ENCODE peak calls at places on chromosomes 13 and 19, in four cellular contexts. H, R, F and C are unnamed samples.

GRCh38 chr13:60226507-60226906 is 62.8 kb upstream of the DIAPH3 start:
- DNase-seq in R (no peak), F (no peak), H (no peak), C (no peak)

GRCh38 chr13:50692396-50692915 is 151.0 kb downstream of the DLEU7 start:
- DNase-seq in F (no peak), R (no peak), H (no peak), C (no peak)

GRCh38 chr13:113421673-113422270 is 31.5 kb downstream of the ADPRHL1 start:
- DNase-seq in R (no peak), H (no peak), F (no peak), C (no peak)

GRCh38 chr19:8335343-8336071 is 7.6 kb downstream of the KANK3 start:
- DNase-seq in H (no peak), R (no peak), F (peak; percentile 38), C (no peak)

GRCh38 chr13:42272115-42272756 is at the start of gene AKAP11:
- DNase-seq in F (peak; percentile 5), R (peak; percentile 26), H (peak; percentile 54), C (peak; percentile 39)

GRCh38 chr19:28715157-28715556 is 497.8 kb downstream of the UQCRFS1 start:
- DNase-seq in F (no peak), H (no peak), R (no peak), C (no peak)

GRCh38 chr13:69324109-69324886 is 783.3 kb upstream of the ATXN8OS start:
- DNase-seq in H (no peak), R (no peak), F (no peak), C (no peak)

GRCh38 chr13:79404985-79405384 is 1.1 kb downstream of the RBM26 start:
- DNase-seq in H (peak; percentile 18), R (no peak), F (no peak), C (no peak)

GRCh38 chr13:73059460-73060250 is 850 bp downstream of the KLF5 start:
- DNase-seq in H (no peak), F (no peak), R (peak; percentile 85), C (no peak)

GRCh38 chr19:49431330-49431749 is 6.2 kb downstream of the GFY start:
- DNase-seq in R (no peak), F (no peak), H (no peak), C (no peak)

GRCh38 chr13:25213716-25214115 is 41.6 kb upstream of the AMER2 start:
- DNase-seq in F (no peak), R (peak; percentile 11), H (no peak), C (no peak)

GRCh38 chr13:106151056-106151699 is 384.3 kb downstream of the EFNB2 start:
- DNase-seq in F (peak; percentile 35), H (no peak), R (no peak), C (no peak)

GRCh38 chr19:38388310-38389100 is at the start of gene SPRED3:
- DNase-seq in H (no peak), R (peak; percentile 36), F (peak; percentile 79), C (peak; percentile 60)

GRCh38 chr19:35383536-35383935 is 12.7 kb downstream of the GPR42 start:
- DNase-seq in H (no peak), F (no peak), R (no peak), C (no peak)

DNA sequence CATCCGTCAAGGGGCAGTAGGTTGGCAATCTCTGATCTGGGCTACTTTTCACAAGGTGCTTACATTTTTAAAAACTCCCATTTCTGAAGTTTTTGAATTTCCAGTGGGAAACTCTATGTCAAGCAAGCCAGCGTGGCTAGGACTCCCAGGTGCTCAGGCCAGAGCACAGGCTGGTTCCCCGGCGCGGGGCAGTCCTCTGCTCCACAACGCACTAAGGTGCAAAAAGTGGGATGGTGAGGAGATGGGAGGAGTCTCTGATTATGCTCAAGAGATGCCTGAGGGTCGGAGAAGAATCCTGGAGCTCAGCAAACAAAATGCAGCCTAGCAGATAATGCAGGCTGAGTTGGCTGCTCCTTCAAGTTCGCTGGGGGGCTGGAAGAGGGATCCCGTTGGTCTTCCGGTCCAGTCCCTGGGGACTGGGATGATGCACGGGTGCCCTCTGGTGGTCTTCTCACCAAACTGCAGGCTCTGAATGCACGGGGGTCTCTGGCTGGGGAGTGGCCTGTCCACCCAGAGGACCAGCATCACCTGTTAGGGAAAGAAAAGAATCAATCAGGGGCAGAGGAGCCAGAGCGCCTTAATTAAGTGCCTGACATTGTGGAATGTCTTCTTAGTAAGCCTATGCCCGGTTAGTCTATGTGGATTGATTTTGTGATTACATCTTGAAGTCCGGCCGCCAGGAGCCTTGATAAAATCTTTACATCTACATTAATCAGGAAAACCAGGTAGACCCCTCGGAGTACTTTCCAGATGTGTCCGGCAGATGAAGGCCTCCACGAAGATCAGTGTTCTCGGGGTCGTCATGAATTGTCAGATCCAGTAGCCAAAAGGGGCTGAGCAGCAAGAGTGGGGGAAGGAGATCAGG is 244.4 kb upstream of the MAB21L1 start:
- DNase-seq in H (peak; percentile 20), F (peak; percentile 59), R (peak; percentile 19), C (peak; percentile 68)
- TF ChIP-seq CTCF in H (peak; percentile 54), F (peak; percentile 76), R (peak; percentile 87), C (peak; percentile 97)

DNA sequence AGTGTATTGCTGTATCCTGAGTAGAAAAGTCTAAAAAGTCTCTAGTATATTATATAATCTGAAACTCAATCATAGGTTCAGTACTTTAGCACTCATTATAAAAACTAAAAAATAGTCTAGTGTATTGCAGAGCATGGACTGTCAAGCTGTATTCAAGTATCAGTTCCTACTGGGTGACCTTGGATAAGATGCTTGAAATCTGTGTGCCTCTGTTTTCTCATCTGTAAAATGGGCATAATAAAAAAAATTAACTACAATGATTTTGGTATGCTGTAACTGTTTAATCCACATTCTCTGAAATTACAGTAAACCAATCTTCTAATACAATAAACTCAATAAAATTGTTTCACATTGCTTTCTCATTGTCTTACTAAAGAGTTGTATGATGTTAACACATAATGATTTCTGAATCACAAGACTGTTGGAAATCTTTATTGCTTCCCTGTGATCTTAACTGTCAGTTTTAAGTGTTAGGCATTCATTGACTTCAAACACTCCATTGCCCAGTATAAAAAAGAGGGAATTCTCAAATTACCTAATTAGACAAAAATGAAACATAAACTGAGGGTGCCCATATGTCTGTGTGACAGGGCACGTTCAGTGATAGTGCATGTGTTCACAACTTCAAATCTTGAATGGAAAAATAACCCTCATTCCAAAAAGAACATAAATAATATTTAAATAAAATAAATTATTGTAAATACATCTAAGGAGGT is 2.2 kb downstream of the STARD13 start:
- DNase-seq in H (no peak), F (no peak), R (no peak), C (no peak)
- H3K4me3 ChIP-seq in H (no peak overlapping the region), F (peak overlapping the region; percentile 51), R (no peak overlapping the region), C (peak overlapping the region; percentile 76)

GRCh38 chr19:17329061-17329767 is 5.4 kb downstream of the ANO8 start:
- DNase-seq in R (no peak), F (no peak), H (no peak), C (no peak)

GRCh38 chr19:17328517-17329060 is 6.1 kb downstream of the ANO8 start:
- DNase-seq in R (no peak), F (no peak), H (peak; percentile 39), C (no peak)

GRCh38 chr19:17327068-17327653 is 7.5 kb downstream of the ANO8 start:
- DNase-seq in F (no peak), R (no peak), H (no peak), C (no peak)

GRCh38 chr19:17326595-17326966 is 8.1 kb downstream of the ANO8 start:
- DNase-seq in H (no peak), R (no peak), F (no peak), C (no peak)

GRCh38 chr19:17327654-17328516 is 6.8 kb downstream of the ANO8 start:
- DNase-seq in H (peak; percentile 77), R (peak; percentile 90), F (no peak), C (no peak)
- H3K27ac ChIP-seq in H (peak overlapping the region; percentile 83), R (peak overlapping the region; percentile 81), F (no peak overlapping the region), C (peak overlapping the region; percentile 77)

GRCh38 chr19:19406878-19407639 is 1.6 kb downstream of the GATAD2A start:
- DNase-seq in H (peak; percentile 43), F (no peak), R (peak; percentile 46), C (peak; percentile 44)
- TF ChIP-seq CTCF in H (peak; percentile 63), F (peak; percentile 40), R (peak; percentile 37), C (no peak)

GRCh38 chr19:45440873-45441654 is 17.3 kb upstream of the ERCC1 start:
- DNase-seq in F (no peak), R (no peak), H (no peak), C (no peak)

GRCh38 chr19:45439190-45439568 is 15.5 kb upstream of the ERCC1 start:
- DNase-seq in R (no peak), F (no peak), H (no peak), C (no peak)

GRCh38 chr19:45439569-45440258 is 16.0 kb upstream of the ERCC1 start:
- DNase-seq in F (peak; percentile 74), H (peak; percentile 88), R (peak; percentile 71), C (peak; percentile 81)

GRCh38 chr19:45442408-45442926 is 18.8 kb upstream of the ERCC1 start:
- DNase-seq in R (no peak), H (no peak), F (no peak), C (no peak)

DNA sequence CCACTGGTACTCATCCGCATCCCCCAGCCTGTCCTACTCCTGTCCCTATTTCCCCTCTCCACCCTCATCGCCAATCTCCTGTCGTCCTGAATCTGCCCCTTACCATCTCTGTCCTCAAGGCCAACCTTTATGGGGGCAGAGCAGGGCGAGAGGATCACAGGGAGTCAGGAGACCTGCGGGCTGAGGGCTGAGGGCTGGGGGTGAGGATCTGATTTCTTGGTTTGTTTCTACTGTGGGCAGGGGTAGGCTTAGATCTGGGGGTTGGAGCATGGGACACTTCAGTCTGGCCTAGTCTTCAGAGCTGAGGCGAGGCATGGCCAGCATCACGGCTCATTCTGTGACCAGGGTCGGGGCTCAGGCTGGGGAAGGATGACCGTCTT is 16.5 kb upstream of the ERCC1 start:
- DNase-seq in R (no peak), F (no peak), H (no peak), C (no peak)
- H3K4me3 ChIP-seq in R (peak overlapping the region; percentile 83), F (peak overlapping the region; percentile 52), H (peak overlapping the region; percentile 91), C (peak overlapping the region; percentile 66)

GRCh38 chr13:23748109-23748508 is 141.1 kb downstream of the MIPEP start:
- DNase-seq in F (no peak), H (no peak), R (no peak), C (no peak)
- H3K27ac ChIP-seq in F (no peak overlapping the region), H (no peak overlapping the region), R (peak overlapping the region; percentile 77), C (no peak overlapping the region)